ENCODE peak calls at places on chromosomes 1 and 21, in seven cellular contexts. R is WTC11; N is esophagus muscularis mucosa; F is Calu3; G is activated CD8-positive, alpha-beta T cell treated with anti-CD3 and anti-CD28 coated beads for 36 hours; X is transverse colon; E is adrenal gland. I is an unnamed sample.

GRCh38 chr1:234921266-234922062 is 207.2 kb downstream of the TOMM20 start:
- DNase-seq in R (no peak), N (no peak), F (no peak), G (no peak), X (no peak), E (peak), I (no peak)

GRCh38 chr1:168583571-168583970 is 7.2 kb downstream of the XCL1 start:
- DNase-seq in R (no peak), N (no peak), F (no peak), G (no peak), X (no peak), E (no peak), I (no peak)

GRCh38 chr1:75529488-75529887 is 81.4 kb downstream of the SLC44A5 start:
- DNase-seq in R (no peak), N (no peak), F (no peak), G (no peak), X (no peak), E (no peak), I (no peak)

GRCh38 chr1:205669341-205670142 is 10.8 kb downstream of the SLC45A3 start:
- DNase-seq in R (no peak), N (no peak), F (no peak), G (peak), X (no peak), E (no peak), I (no peak)

GRCh38 chr21:33036430-33037162 is 10.9 kb downstream of the OLIG2 start:
- DNase-seq in R (no peak), N (no peak), F (no peak), G (peak), X (no peak), E (no peak), I (no peak)

GRCh38 chr1:28744184-28744583 is 7.4 kb downstream of the YTHDF2 start:
- DNase-seq in R (no peak), N (no peak), F (no peak), G (no peak), X (no peak), E (no peak), I (no peak)

GRCh38 chr1:7298749-7299151 is 472.3 kb upstream of the VAMP3 start:
- DNase-seq in R (no peak), N (peak), F (no peak), G (no peak), X (no peak), E (no peak), I (peak)

GRCh38 chr21:42654179-42654912 is 925 bp downstream of the PDE9A start:
- DNase-seq in R (no peak), N (no peak), F (peak), G (peak), X (no peak), E (no peak), I (no peak)

GRCh38 chr21:38830667-38831525 is 25.2 kb downstream of the ETS2 start:
- DNase-seq in R (no peak), N (no peak), F (no peak), G (no peak), X (no peak), E (no peak), I (peak)

GRCh38 chr1:89354210-89354609 is 9.6 kb upstream of the GBP6 start:
- DNase-seq in R (no peak), N (no peak), F (no peak), G (no peak), X (no peak), E (no peak), I (no peak)

GRCh38 chr21:45598109-45598508 is 45.4 kb upstream of the PCBP3 start:
- DNase-seq in R (peak), N (no peak), F (no peak), G (no peak), X (no peak), E (no peak), I (no peak)

GRCh38 chr1:228477263-228477662 is 9.9 kb upstream of the RNF187 start:
- DNase-seq in R (no peak), N (no peak), F (no peak), G (no peak), X (no peak), E (no peak), I (no peak)

GRCh38 chr1:93701619-93702018 is 20.0 kb upstream of the BCAR3 start:
- DNase-seq in R (no peak), N (no peak), F (peak), G (no peak), X (no peak), E (peak), I (no peak)

GRCh38 chr1:75074719-75075395 is 59.3 kb upstream of the LHX8 start:
- DNase-seq in R (no peak), N (no peak), F (no peak), G (no peak), X (no peak), E (no peak), I (no peak)

GRCh38 chr1:167136191-167136614 is 42.3 kb downstream of the STYXL2 start:
- DNase-seq in R (no peak), N (peak), F (peak), G (no peak), X (peak), E (peak), I (no peak)

GRCh38 chr1:33180226-33181037 is 1.4 kb downstream of the TRIM62 start:
- DNase-seq in R (peak), N (peak), F (peak), G (peak), X (peak), E (peak), I (peak)

GRCh38 chr21:43921602-43921978 is 56.6 kb downstream of the AGPAT3 start:
- DNase-seq in R (no peak), N (no peak), F (no peak), G (peak), X (no peak), E (no peak), I (no peak)

GRCh38 chr1:83887483-83887882 is 111.4 kb downstream of the TTLL7 start:
- DNase-seq in R (no peak), N (no peak), F (no peak), G (no peak), X (no peak), E (no peak), I (no peak)

DNA sequence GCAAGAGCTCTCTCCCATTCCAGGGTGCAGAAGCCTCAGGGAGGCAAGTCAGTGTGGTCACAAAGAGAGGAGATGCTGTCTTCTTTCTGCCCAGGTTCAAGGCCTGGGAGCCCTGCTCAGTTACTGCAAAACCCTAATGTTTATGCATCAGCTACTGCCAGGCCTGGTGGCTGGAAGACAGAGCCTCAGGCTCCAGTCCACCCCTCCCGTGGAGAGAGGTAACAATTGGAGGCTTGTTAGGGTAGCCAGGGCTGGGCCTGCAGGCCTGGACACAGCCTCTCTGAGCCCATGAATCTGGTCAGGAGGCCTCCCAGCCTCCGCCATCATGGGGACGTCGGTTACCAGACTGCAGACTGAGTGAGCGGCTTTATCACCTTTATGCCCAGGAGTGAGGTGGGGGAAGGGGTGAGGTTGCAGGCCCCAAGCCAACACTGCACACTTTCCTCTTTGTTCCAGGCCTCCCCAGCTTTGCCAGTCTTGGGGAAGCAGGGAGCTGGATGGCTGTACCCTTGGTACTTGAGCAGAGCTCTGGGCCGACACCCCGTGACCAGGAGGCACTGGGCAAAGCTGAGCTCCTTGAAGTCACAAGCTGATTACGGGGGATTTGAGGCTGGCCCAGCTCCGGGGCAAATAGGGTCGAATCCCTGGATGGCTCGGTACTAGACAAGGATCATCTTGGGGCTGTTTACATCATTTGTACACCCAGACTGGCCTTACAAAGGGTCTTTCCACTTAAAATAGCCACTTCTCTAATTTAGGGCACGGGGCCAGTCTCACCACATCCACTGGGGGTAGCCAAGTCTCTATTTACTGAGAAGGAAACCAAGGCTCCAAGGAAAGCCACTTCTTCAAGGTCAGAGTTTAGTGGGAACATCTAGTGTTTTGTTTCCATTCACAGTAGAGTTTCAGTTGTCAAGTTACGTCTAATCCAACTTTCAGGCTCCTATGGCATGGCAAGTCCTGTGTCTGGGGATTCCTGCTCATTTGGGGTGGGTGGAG is 5.2 kb downstream of the SLC2A1 start:
- DNase-seq in R (no peak), N (no peak), F (no peak), G (no peak), X (no peak), E (no peak), I (no peak)
- TF ChIP-seq CTCF in R (no peak), N (no peak), F (no peak), G (no peak), X (no peak), E (no peak), I (no peak)

GRCh38 chr1:240947438-240948224 is 335.7 kb upstream of the GREM2 start:
- DNase-seq in R (no peak), N (no peak), F (no peak), G (no peak), X (no peak), E (no peak), I (no peak)

GRCh38 chr1:240941706-240942370 is 329.9 kb upstream of the GREM2 start:
- DNase-seq in R (no peak), N (no peak), F (no peak), G (no peak), X (no peak), E (no peak), I (no peak)

GRCh38 chr1:240942901-240943300 is 330.9 kb upstream of the GREM2 start:
- DNase-seq in R (no peak), N (no peak), F (no peak), G (no peak), X (no peak), E (no peak), I (no peak)

GRCh38 chr1:240946926-240947325 is 335.0 kb upstream of the GREM2 start:
- DNase-seq in R (peak), N (no peak), F (peak), G (peak), X (peak), E (peak), I (no peak)
- TF ChIP-seq CTCF in R (peak), N (peak), F (peak), G (peak), X (peak), E (peak), I (peak)

GRCh38 chr1:207321045-207321789 is at the start of gene CD55:
- DNase-seq in R (peak), N (peak), F (peak), G (peak), X (peak), E (peak), I (peak)
- TF ChIP-seq CTCF in R (no peak), N (peak), F (no peak), G (peak), X (peak), E (peak), I (no peak)

GRCh38 chr21:36550761-36551160 is 70.8 kb upstream of the CLDN14 start:
- DNase-seq in R (no peak), N (no peak), F (no peak), G (no peak), X (no peak), E (no peak), I (no peak)
- TF ChIP-seq CTCF in R (no peak), N (no peak), F (no peak), G (no peak), X (no peak), E (no peak), I (no peak)

GRCh38 chr1:5379176-5379759 is 613.0 kb downstream of the NPHP4 start:
- DNase-seq in R (no peak), N (no peak), F (no peak), G (no peak), X (no peak), E (no peak), I (no peak)
- TF ChIP-seq CTCF in R (no peak), N (no peak), F (no peak), G (no peak), X (no peak), E (no peak), I (no peak)

GRCh38 chr1:154669464-154670282 is 61.7 kb upstream of the ADAR start:
- DNase-seq in R (peak), N (no peak), F (peak), G (peak), X (peak), E (peak), I (no peak)
- TF ChIP-seq CTCF in R (no peak), N (peak), F (peak), G (peak), X (peak), E (peak), I (peak)

DNA sequence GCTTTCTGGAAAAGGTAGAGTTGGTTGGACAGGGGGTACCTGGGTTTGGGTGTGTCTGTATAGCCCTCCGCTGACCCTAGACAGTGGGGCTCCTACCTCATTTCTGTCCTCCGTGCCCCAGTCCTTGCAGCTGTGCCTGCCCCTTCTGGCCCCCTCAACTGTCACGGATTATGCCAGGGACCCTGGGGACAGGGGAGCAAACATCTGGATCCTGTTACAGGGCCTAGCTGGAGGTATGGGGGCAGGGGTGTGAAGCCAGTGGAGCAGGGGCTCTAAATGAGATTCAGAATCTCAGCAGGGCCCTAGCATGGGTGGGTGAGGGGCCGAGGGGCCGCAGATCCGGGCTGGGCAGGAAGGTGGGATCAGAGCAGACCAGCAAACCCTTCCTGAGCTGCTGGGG is 81.0 kb downstream of the TAS1R2 start:
- DNase-seq in R (no peak), N (no peak), F (no peak), G (no peak), X (no peak), E (no peak), I (no peak)
- TF ChIP-seq CTCF in R (no peak), N (no peak), F (no peak), G (no peak), X (no peak), E (no peak), I (no peak)

GRCh38 chr1:153552335-153552734 is 3.3 kb upstream of the S100A3 start:
- DNase-seq in R (peak), N (no peak), F (no peak), G (no peak), X (peak), E (no peak), I (no peak)
- TF ChIP-seq CTCF in R (no peak), N (no peak), F (no peak), G (no peak), X (no peak), E (no peak), I (no peak)

DNA sequence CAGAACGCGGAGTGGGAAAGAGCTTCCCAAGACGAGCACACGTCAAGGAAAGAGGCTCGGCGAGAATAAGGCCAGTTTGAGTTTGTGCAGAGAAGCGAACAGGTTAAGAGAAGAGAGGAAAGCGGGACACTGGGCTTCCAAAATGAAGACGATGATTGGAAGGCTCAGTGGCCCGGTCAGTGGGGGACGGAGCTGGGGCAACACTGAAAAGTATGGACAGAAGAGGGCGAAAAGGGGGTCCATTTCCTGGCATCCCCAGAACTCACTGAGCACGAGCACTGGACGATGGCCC is 258 bp downstream of the CCT3 start:
- DNase-seq in R (no peak), N (no peak), F (no peak), G (peak), X (no peak), E (no peak), I (no peak)
- TF ChIP-seq CTCF in R (no peak), N (no peak), F (no peak), G (no peak), X (no peak), E (no peak), I (peak)